ENCODE peak calls at places on chromosome 13, in eight cellular contexts. D is H1, L is body of pancreas, V is breast epithelium, B is uterus, U is heart left ventricle, Q is tibial nerve, M is esophagus squamous epithelium. K is an unnamed sample. For H3K4me1, the result is how much of the 10 kb centered on the place peaks cover.

GRCh38 chr13:37023871-37024270 is 23.3 kb downstream of the EXOSC8 start:
- DNase-seq in B (no peak), V (no peak), U (no peak), M (no peak), L (no peak), Q (no peak), D (no peak), K (no peak)

GRCh38 chr13:93959796-93960533 is 519.5 kb downstream of the DCT start:
- DNase-seq in Q (no peak), V (no peak), B (no peak), U (no peak), D (no peak), M (no peak), L (no peak), K (no peak)

GRCh38 chr13:69423844-69424243 is 683.8 kb upstream of the ATXN8OS start:
- DNase-seq in U (no peak), D (no peak), Q (no peak), M (no peak), L (no peak), V (no peak), B (no peak), K (no peak)

GRCh38 chr13:49356224-49356623 is 87.6 kb downstream of the CAB39L start:
- DNase-seq in U (no peak), V (no peak), B (no peak), Q (no peak), D (no peak), L (no peak), M (no peak), K (no peak)

GRCh38 chr13:98214008-98214643 is 37.1 kb upstream of the RNF113B start:
- DNase-seq in B (peak), D (no peak), L (no peak), M (no peak), V (no peak), Q (no peak), U (peak), K (peak)

GRCh38 chr13:42735011-42735410 is 46.4 kb upstream of the FAM216B start:
- DNase-seq in L (no peak), U (no peak), B (no peak), M (no peak), D (no peak), Q (no peak), V (no peak), K (no peak)

GRCh38 chr13:80249906-80250513 is 90.9 kb downstream of the SPRY2 start:
- DNase-seq in U (no peak), L (no peak), M (no peak), D (no peak), Q (no peak), V (no peak), B (no peak), K (no peak)

GRCh38 chr13:26377038-26377437 is 123.1 kb downstream of the CDK8 start:
- DNase-seq in B (no peak), U (no peak), M (no peak), L (no peak), V (no peak), D (peak), Q (no peak), K (peak)

GRCh38 chr13:27262546-27262945 is 8.1 kb upstream of the RASL11A start:
- DNase-seq in Q (no peak), D (no peak), U (no peak), L (no peak), B (no peak), V (no peak), M (no peak), K (no peak)

GRCh38 chr13:26132756-26133155 is 80.9 kb upstream of the SHISA2 start:
- DNase-seq in L (no peak), U (no peak), D (no peak), V (no peak), B (no peak), Q (no peak), M (no peak), K (no peak)

GRCh38 chr13:107466326-107466725 is 749.0 kb downstream of the LIG4 start:
- DNase-seq in B (no peak), V (no peak), Q (no peak), L (no peak), D (peak), M (no peak), U (no peak), K (no peak)

GRCh38 chr13:75418186-75418843 is 63.7 kb downstream of the TBC1D4 start:
- DNase-seq in B (no peak), Q (no peak), M (no peak), L (no peak), D (no peak), V (no peak), U (no peak), K (no peak)

GRCh38 chr13:35857769-35858168 is 273.4 kb downstream of the DCLK1 start:
- DNase-seq in Q (no peak), V (no peak), M (no peak), D (peak), U (no peak), L (no peak), B (no peak), K (no peak)

DNA sequence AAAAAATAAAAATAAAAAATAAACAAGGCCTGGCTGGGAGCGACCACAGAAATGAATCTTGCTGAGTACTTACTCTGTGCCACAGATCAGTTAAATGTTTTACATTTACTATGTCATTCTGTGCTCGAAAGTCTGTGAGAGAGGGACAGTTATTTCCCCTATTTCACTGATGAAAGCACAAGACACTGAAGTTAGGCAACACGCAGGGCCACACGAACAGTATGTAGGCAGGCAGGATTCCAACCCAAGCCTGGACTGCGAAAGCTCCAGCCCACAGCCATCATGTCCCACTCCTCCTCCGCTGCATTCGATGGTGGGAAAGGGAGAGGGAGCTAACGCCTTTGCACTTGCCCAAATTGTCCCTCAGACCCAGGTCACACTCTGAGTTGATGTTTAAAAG is 34.2 kb downstream of the RUBCNL start:
- DNase-seq in V (no peak), D (no peak), B (no peak), L (no peak), M (no peak), Q (no peak), U (peak), K (no peak)
- TF ChIP-seq POLR2A in V (no peak), D (no peak), B (no peak), L (no peak), M (no peak), Q (no peak), U (no peak), K (no peak)

GRCh38 chr13:52847682-52848432 is 583 bp downstream of the PCDH8 start:
- DNase-seq in U (no peak), B (no peak), L (no peak), M (no peak), Q (no peak), D (no peak), V (no peak), K (no peak)

GRCh38 chr13:52845766-52846566 is 2.5 kb downstream of the PCDH8 start:
- DNase-seq in B (no peak), D (no peak), V (no peak), U (no peak), Q (no peak), M (no peak), L (peak), K (peak)

GRCh38 chr13:52845334-52845761 is 3.1 kb downstream of the PCDH8 start:
- DNase-seq in M (no peak), Q (no peak), L (no peak), V (no peak), B (no peak), U (no peak), D (no peak), K (peak)

GRCh38 chr13:52847322-52847681 is 1.1 kb downstream of the PCDH8 start:
- DNase-seq in D (no peak), M (no peak), U (no peak), V (no peak), L (no peak), Q (no peak), B (no peak), K (no peak)

DNA sequence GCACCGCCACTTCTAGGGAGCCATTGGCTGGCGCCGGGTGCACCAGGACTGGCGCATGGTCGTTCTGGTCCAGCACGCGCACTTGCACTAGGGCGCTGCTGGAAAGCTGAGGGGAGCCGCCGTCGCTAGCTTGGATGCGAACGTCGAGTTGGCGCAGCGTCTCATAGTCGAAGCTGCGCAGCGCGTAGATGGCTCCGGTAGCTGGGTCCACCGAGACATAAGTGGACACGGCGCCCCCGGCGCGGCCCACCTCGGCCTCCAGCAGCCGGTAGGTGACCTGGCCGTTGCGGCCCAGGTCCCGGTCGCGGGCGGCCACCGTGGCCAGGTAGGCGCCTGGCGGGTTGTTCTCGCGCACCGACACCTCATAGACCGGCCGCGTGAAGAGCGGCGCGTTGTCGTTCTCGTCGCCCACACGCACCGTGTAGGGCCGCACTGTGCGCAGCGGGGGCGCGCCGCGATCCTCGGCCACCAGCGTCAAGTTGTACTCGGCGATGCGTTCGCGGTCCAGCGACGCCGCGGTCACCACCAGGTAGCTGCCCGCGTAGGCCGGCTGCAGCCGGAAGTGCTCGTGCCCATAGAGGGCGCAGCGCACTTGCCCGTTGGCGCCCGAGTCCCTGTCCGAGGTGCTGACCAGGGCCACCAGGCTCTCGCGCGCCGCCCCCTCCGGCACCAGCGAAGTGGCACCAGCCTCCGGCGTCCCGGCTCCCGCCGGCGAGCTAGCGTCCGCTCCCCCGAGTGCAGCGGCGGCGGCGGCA is 1.7 kb downstream of the PCDH8 start:
- DNase-seq in L (peak), V (no peak), U (peak), M (no peak), D (no peak), B (no peak), Q (peak), K (peak)
- H3K4me3 ChIP-seq in L (no peak), V (peak), U (no peak), M (peak), D (peak), B (no peak), Q (peak), K (no peak)

GRCh38 chr13:29510698-29511438 is 84.6 kb downstream of the SLC7A1 start:
- DNase-seq in Q (no peak), B (no peak), L (no peak), V (no peak), D (no peak), M (no peak), U (no peak), K (no peak)
- H3K4me1 ChIP-seq in Q (under half), B (under half), L (under half), V (under half), D (under half), M (under half), U (under half), K (under half)

DNA sequence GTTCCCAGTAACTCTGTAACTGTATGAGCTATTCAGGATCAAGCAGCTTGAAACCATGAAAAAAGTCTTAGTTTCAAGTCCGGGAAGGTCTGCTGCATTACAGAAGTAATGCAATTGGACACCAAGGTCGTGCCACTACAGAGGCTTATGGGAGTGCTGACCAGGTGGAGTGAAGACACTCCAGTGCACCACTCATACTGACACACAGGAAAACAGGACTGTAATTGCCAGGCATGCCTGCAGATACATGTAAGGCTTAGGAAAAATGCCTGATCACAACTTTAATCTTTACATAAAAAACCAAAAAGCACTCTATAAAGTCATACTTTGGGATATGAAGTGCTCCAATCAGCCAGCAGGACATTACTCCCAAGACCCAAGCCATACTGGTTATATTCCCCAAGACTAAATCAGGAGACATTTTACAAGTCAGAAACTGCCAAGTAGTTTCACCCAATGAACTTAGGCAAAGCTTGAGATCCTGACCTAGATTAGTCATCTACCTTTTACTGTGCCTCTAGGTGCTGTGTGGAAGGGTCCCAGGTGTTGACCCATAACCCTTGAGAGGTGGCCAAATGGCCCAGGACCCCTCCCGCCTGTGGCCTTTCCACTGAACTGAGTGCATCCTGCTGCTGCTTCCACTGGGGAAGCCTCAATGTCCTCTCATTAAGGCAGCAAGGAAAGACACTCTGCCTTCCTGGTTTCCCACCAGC is 27.5 kb downstream of the ANKRD10 start:
- DNase-seq in L (no peak), B (no peak), M (no peak), D (no peak), Q (no peak), U (no peak), V (no peak), K (no peak)
- TF ChIP-seq POLR2A in L (no peak), B (no peak), M (no peak), D (peak), Q (no peak), U (no peak), V (no peak), K (no peak)

GRCh38 chr13:112055032-112055416 is 11.9 kb upstream of the SOX1 start:
- DNase-seq in L (no peak), D (no peak), V (no peak), Q (no peak), U (no peak), B (no peak), M (no peak), K (no peak)

GRCh38 chr13:112055417-112056206 is 11.3 kb upstream of the SOX1 start:
- DNase-seq in L (no peak), M (no peak), Q (no peak), D (no peak), U (no peak), B (no peak), V (no peak), K (no peak)

GRCh38 chr13:112054616-112055015 is 12.3 kb upstream of the SOX1 start:
- DNase-seq in D (no peak), Q (no peak), B (no peak), L (no peak), V (no peak), M (no peak), U (no peak), K (no peak)

GRCh38 chr13:112053167-112053743 is 13.7 kb upstream of the SOX1 start:
- DNase-seq in B (no peak), D (no peak), U (no peak), M (no peak), L (no peak), Q (no peak), V (no peak), K (no peak)

DNA sequence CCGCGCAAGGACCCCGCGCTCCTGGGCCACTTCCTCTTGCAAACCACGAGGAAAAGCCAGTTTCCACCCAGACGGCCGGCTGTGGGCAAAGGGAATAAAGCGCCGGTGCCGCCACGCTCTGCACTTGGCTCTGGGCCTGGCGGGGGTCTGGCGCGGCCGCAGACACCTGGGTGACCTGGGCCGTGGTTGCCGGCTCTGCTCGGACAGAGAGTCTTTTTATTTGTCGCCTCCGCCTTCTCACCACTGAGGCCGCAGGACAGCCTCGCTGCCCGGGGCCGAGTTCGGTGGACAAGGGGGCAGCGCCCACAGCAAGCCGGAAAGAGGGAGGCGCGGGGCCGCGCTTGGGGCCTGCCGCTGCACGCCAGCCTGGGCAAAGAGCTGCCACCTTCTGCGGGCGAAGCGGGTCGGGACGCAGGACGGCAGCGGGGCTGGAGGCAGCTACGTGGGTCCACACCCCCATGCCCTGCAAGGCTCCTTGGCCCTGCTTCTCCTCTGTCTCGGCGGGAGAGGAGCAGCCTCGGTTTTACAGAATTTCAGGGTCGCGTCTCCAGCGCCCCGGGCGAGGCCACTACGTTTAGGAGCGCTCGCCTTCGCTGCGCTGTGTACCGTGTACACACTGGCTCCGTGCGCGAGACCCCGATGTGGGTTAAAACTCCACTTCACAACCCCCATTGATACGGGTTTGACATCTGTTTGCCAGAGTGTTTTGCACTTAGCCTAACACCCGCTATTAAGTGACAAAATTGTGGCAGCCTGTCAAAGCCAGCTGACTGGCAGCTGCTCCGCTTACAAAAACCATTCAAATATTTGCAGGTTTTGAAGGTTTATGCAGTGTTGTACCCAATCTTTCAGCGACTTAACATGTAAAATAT is 13.0 kb upstream of the SOX1 start:
- DNase-seq in U (no peak), L (no peak), D (no peak), V (no peak), B (no peak), Q (no peak), M (no peak), K (no peak)
- H3K4me3 ChIP-seq in U (no peak), L (no peak), D (peak), V (no peak), B (no peak), Q (no peak), M (no peak), K (no peak)

GRCh38 chr13:41461527-41462124 is 4.3 kb downstream of the RGCC start:
- DNase-seq in U (no peak), D (no peak), L (no peak), M (no peak), V (no peak), Q (no peak), B (no peak), K (no peak)

GRCh38 chr13:41460930-41461329 is 3.6 kb downstream of the RGCC start:
- DNase-seq in B (no peak), D (no peak), M (no peak), L (no peak), Q (no peak), V (no peak), U (no peak), K (no peak)

GRCh38 chr13:41458939-41459753 is 1.8 kb downstream of the RGCC start:
- DNase-seq in Q (no peak), U (peak), D (no peak), B (peak), V (peak), L (peak), M (peak), K (no peak)

GRCh38 chr13:41458187-41458938 is 1.0 kb downstream of the RGCC start:
- DNase-seq in D (no peak), Q (no peak), B (no peak), L (peak), M (peak), V (no peak), U (peak), K (peak)

GRCh38 chr13:41459754-41460111 is 2.4 kb downstream of the RGCC start:
- DNase-seq in U (no peak), D (no peak), Q (no peak), L (no peak), V (no peak), M (no peak), B (no peak), K (no peak)
- H3K4me1 ChIP-seq in U (under half), D (under half), Q (under half), L (under half), V (under half), M (under half), B (under half), K (under half)

GRCh38 chr13:83691966-83692365 is 190.3 kb downstream of the SLITRK1 start:
- DNase-seq in B (no peak), V (no peak), U (no peak), Q (no peak), D (no peak), L (no peak), M (no peak), K (no peak)

GRCh38 chr13:83692800-83693199 is 189.5 kb downstream of the SLITRK1 start:
- DNase-seq in U (no peak), V (no peak), D (no peak), B (no peak), L (no peak), M (no peak), Q (no peak), K (no peak)
- TF ChIP-seq POLR2A in U (no peak), V (no peak), D (no peak), B (no peak), L (no peak), M (no peak), Q (no peak), K (no peak)

GRCh38 chr13:41004875-41005693 is 14.0 kb downstream of the ELF1 start:
- DNase-seq in M (no peak), L (no peak), U (no peak), B (no peak), V (no peak), Q (no peak), D (no peak), K (no peak)
- H3K4me3 ChIP-seq in M (no peak), L (no peak), U (no peak), B (no peak), V (no peak), Q (no peak), D (no peak), K (no peak)

DNA sequence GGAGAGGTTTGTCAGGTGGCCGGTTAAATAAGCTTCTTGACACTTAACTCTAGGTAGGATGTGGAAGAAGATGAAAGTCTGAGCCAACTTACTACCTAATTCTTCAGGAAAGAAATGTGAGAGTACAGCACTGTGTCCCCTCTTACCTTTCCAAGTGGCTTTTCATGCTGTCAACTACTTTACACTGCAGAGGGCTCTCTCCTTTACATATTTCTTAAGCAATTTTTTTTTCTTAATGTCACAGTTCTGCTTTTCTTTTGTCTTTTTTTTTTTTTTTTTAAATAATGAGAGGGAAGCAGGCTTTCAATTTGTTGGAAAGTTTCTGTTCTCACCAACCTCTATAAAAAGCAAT is 212.7 kb upstream of the MIR17HG start:
- DNase-seq in Q (no peak), L (no peak), M (no peak), U (no peak), B (no peak), D (no peak), V (no peak), K (no peak)
- H3K4me1 ChIP-seq in Q (under half), L (under half), M (under half), U (under half), B (under half), D (under half), V (under half), K (under half)

GRCh38 chr13:95728957-95729356 is 52.0 kb downstream of the DNAJC3 start:
- DNase-seq in M (no peak), U (no peak), L (no peak), B (no peak), D (no peak), Q (no peak), V (no peak), K (no peak)
- TF ChIP-seq POLR2A in M (no peak), U (no peak), L (no peak), B (no peak), D (no peak), Q (no peak), V (no peak), K (no peak)